ENCODE peak calls at places on chromosome 12, in eight cellular contexts. One of them, this sample, is unnamed.

GRCh38 chr12:69758105-69758504 is 19.4 kb downstream of the RAB3IP start:
- DNase-seq in RWPE1: no peak
- DNase-seq in astrocyte: no peak
- DNase-seq in ELR: no peak
- DNase-seq in cardiac muscle cell: no peak
- DNase-seq in T-cell: no peak
- DNase-seq in SHP77: no peak
- DNase-seq in activated CD4-positive, CD25-positive, alpha-beta regulatory T cell treated with anti-CD3 and anti-CD28 coated beads, Interleukin-2, amount 50 U/mL, for 16 hours: no peak
- DNase-seq in this sample: no peak

GRCh38 chr12:80374615-80375014 is 69.4 kb upstream of the PTPRQ start:
- DNase-seq in T-cell: no peak
- DNase-seq in SHP77: no peak
- DNase-seq in cardiac muscle cell: no peak
- DNase-seq in ELR: no peak
- DNase-seq in RWPE1: no peak
- DNase-seq in activated CD4-positive, CD25-positive, alpha-beta regulatory T cell treated with anti-CD3 and anti-CD28 coated beads, Interleukin-2, amount 50 U/mL, for 16 hours: no peak
- DNase-seq in astrocyte: no peak
- DNase-seq in this sample: no peak

GRCh38 chr12:106953352-106954260 is 2.1 kb upstream of the TMEM263 start:
- DNase-seq in activated CD4-positive, CD25-positive, alpha-beta regulatory T cell treated with anti-CD3 and anti-CD28 coated beads, Interleukin-2, amount 50 U/mL, for 16 hours: no peak
- DNase-seq in ELR: peak
- DNase-seq in RWPE1: no peak
- DNase-seq in cardiac muscle cell: no peak
- DNase-seq in SHP77: no peak
- DNase-seq in T-cell: no peak
- DNase-seq in astrocyte: peak
- DNase-seq in this sample: no peak

GRCh38 chr12:54591001-54591591 is 2.6 kb upstream of the PPP1R1A start:
- DNase-seq in cardiac muscle cell: peak
- DNase-seq in RWPE1: no peak
- DNase-seq in activated CD4-positive, CD25-positive, alpha-beta regulatory T cell treated with anti-CD3 and anti-CD28 coated beads, Interleukin-2, amount 50 U/mL, for 16 hours: no peak
- DNase-seq in ELR: no peak
- DNase-seq in T-cell: no peak
- DNase-seq in SHP77: no peak
- DNase-seq in astrocyte: no peak
- DNase-seq in this sample: no peak

GRCh38 chr12:2239376-2240010 is 186.7 kb downstream of the CACNA1C start:
- DNase-seq in cardiac muscle cell: no peak
- DNase-seq in RWPE1: no peak
- DNase-seq in astrocyte: no peak
- DNase-seq in T-cell: no peak
- DNase-seq in activated CD4-positive, CD25-positive, alpha-beta regulatory T cell treated with anti-CD3 and anti-CD28 coated beads, Interleukin-2, amount 50 U/mL, for 16 hours: no peak
- DNase-seq in ELR: no peak
- DNase-seq in SHP77: no peak
- DNase-seq in this sample: no peak

GRCh38 chr12:128567730-128568129 is 256.0 kb downstream of the SLC15A4 start:
- DNase-seq in SHP77: no peak
- DNase-seq in astrocyte: no peak
- DNase-seq in activated CD4-positive, CD25-positive, alpha-beta regulatory T cell treated with anti-CD3 and anti-CD28 coated beads, Interleukin-2, amount 50 U/mL, for 16 hours: no peak
- DNase-seq in RWPE1: no peak
- DNase-seq in ELR: no peak
- DNase-seq in T-cell: no peak
- DNase-seq in cardiac muscle cell: no peak
- DNase-seq in this sample: no peak

GRCh38 chr12:42732908-42733411 is 143.4 kb upstream of the PRICKLE1 start:
- DNase-seq in SHP77: no peak
- DNase-seq in astrocyte: peak
- DNase-seq in T-cell: no peak
- DNase-seq in activated CD4-positive, CD25-positive, alpha-beta regulatory T cell treated with anti-CD3 and anti-CD28 coated beads, Interleukin-2, amount 50 U/mL, for 16 hours: no peak
- DNase-seq in ELR: peak
- DNase-seq in cardiac muscle cell: no peak
- DNase-seq in RWPE1: no peak
- DNase-seq in this sample: no peak

GRCh38 chr12:76010732-76011458 is 20.7 kb downstream of the PHLDA1 start:
- DNase-seq in SHP77: no peak
- DNase-seq in ELR: no peak
- DNase-seq in activated CD4-positive, CD25-positive, alpha-beta regulatory T cell treated with anti-CD3 and anti-CD28 coated beads, Interleukin-2, amount 50 U/mL, for 16 hours: no peak
- DNase-seq in RWPE1: no peak
- DNase-seq in astrocyte: peak
- DNase-seq in cardiac muscle cell: no peak
- DNase-seq in T-cell: no peak
- DNase-seq in this sample: no peak

GRCh38 chr12:132766380-132767085 is 4.9 kb upstream of the ANKLE2 start:
- DNase-seq in SHP77: no peak
- DNase-seq in RWPE1: no peak
- DNase-seq in cardiac muscle cell: peak
- DNase-seq in ELR: no peak
- DNase-seq in activated CD4-positive, CD25-positive, alpha-beta regulatory T cell treated with anti-CD3 and anti-CD28 coated beads, Interleukin-2, amount 50 U/mL, for 16 hours: no peak
- DNase-seq in astrocyte: peak
- DNase-seq in T-cell: no peak
- DNase-seq in this sample: no peak

GRCh38 chr12:105555556-105555973 is 225.1 kb downstream of the C12orf75 start:
- DNase-seq in T-cell: no peak
- DNase-seq in activated CD4-positive, CD25-positive, alpha-beta regulatory T cell treated with anti-CD3 and anti-CD28 coated beads, Interleukin-2, amount 50 U/mL, for 16 hours: no peak
- DNase-seq in ELR: no peak
- DNase-seq in RWPE1: no peak
- DNase-seq in SHP77: peak
- DNase-seq in cardiac muscle cell: no peak
- DNase-seq in astrocyte: no peak
- DNase-seq in this sample: no peak

GRCh38 chr12:1915082-1915968 is 3.1 kb downstream of the CACNA2D4 start:
- DNase-seq in cardiac muscle cell: no peak
- DNase-seq in activated CD4-positive, CD25-positive, alpha-beta regulatory T cell treated with anti-CD3 and anti-CD28 coated beads, Interleukin-2, amount 50 U/mL, for 16 hours: no peak
- DNase-seq in astrocyte: no peak
- DNase-seq in RWPE1: no peak
- DNase-seq in T-cell: peak
- DNase-seq in SHP77: no peak
- DNase-seq in ELR: no peak
- DNase-seq in this sample: peak

GRCh38 chr12:100186071-100186470 is 14.5 kb upstream of the ACTR6 start:
- DNase-seq in SHP77: no peak
- DNase-seq in RWPE1: no peak
- DNase-seq in cardiac muscle cell: no peak
- DNase-seq in astrocyte: no peak
- DNase-seq in activated CD4-positive, CD25-positive, alpha-beta regulatory T cell treated with anti-CD3 and anti-CD28 coated beads, Interleukin-2, amount 50 U/mL, for 16 hours: no peak
- DNase-seq in T-cell: no peak
- DNase-seq in ELR: no peak
- DNase-seq in this sample: no peak

GRCh38 chr12:52552681-52553195 is at the start of gene KRT71:
- DNase-seq in T-cell: no peak
- DNase-seq in cardiac muscle cell: no peak
- DNase-seq in SHP77: no peak
- DNase-seq in activated CD4-positive, CD25-positive, alpha-beta regulatory T cell treated with anti-CD3 and anti-CD28 coated beads, Interleukin-2, amount 50 U/mL, for 16 hours: no peak
- DNase-seq in astrocyte: no peak
- DNase-seq in ELR: no peak
- DNase-seq in RWPE1: no peak
- DNase-seq in this sample: no peak

GRCh38 chr12:53532524-53533445 is 25.5 kb upstream of the NPFF start:
- DNase-seq in cardiac muscle cell: no peak
- DNase-seq in ELR: no peak
- DNase-seq in T-cell: no peak
- DNase-seq in astrocyte: no peak
- DNase-seq in RWPE1: no peak
- DNase-seq in activated CD4-positive, CD25-positive, alpha-beta regulatory T cell treated with anti-CD3 and anti-CD28 coated beads, Interleukin-2, amount 50 U/mL, for 16 hours: no peak
- DNase-seq in SHP77: no peak
- DNase-seq in this sample: no peak

GRCh38 chr12:13093191-13093849 is 10.1 kb downstream of the GSG1 start:
- DNase-seq in T-cell: no peak
- DNase-seq in astrocyte: peak
- DNase-seq in activated CD4-positive, CD25-positive, alpha-beta regulatory T cell treated with anti-CD3 and anti-CD28 coated beads, Interleukin-2, amount 50 U/mL, for 16 hours: no peak
- DNase-seq in SHP77: no peak
- DNase-seq in cardiac muscle cell: no peak
- DNase-seq in RWPE1: no peak
- DNase-seq in ELR: peak
- DNase-seq in this sample: no peak

GRCh38 chr12:47773858-47774580 is 981 bp downstream of the SLC48A1 start:
- DNase-seq in astrocyte: no peak
- DNase-seq in ELR: no peak
- DNase-seq in SHP77: no peak
- DNase-seq in RWPE1: no peak
- DNase-seq in activated CD4-positive, CD25-positive, alpha-beta regulatory T cell treated with anti-CD3 and anti-CD28 coated beads, Interleukin-2, amount 50 U/mL, for 16 hours: no peak
- DNase-seq in cardiac muscle cell: no peak
- DNase-seq in T-cell: no peak
- DNase-seq in this sample: no peak

GRCh38 chr12:107845980-107846659 is 71.6 kb downstream of the ASCL4 start:
- DNase-seq in T-cell: no peak
- DNase-seq in activated CD4-positive, CD25-positive, alpha-beta regulatory T cell treated with anti-CD3 and anti-CD28 coated beads, Interleukin-2, amount 50 U/mL, for 16 hours: no peak
- DNase-seq in ELR: peak
- DNase-seq in cardiac muscle cell: no peak
- DNase-seq in RWPE1: peak
- DNase-seq in SHP77: no peak
- DNase-seq in astrocyte: no peak
- DNase-seq in this sample: no peak

GRCh38 chr12:106645074-106645421 is 62.2 kb downstream of the RFX4 start:
- DNase-seq in activated CD4-positive, CD25-positive, alpha-beta regulatory T cell treated with anti-CD3 and anti-CD28 coated beads, Interleukin-2, amount 50 U/mL, for 16 hours: no peak
- DNase-seq in ELR: no peak
- DNase-seq in SHP77: peak
- DNase-seq in RWPE1: no peak
- DNase-seq in astrocyte: peak
- DNase-seq in cardiac muscle cell: no peak
- DNase-seq in T-cell: no peak
- DNase-seq in this sample: no peak

GRCh38 chr12:90301095-90301494 is 592.5 kb upstream of the ATP2B1 start:
- DNase-seq in T-cell: no peak
- DNase-seq in astrocyte: no peak
- DNase-seq in activated CD4-positive, CD25-positive, alpha-beta regulatory T cell treated with anti-CD3 and anti-CD28 coated beads, Interleukin-2, amount 50 U/mL, for 16 hours: no peak
- DNase-seq in RWPE1: no peak
- DNase-seq in cardiac muscle cell: no peak
- DNase-seq in SHP77: no peak
- DNase-seq in ELR: no peak
- DNase-seq in this sample: no peak

GRCh38 chr12:3076730-3077571 is at the start of gene TSPAN9:
- DNase-seq in SHP77: no peak
- DNase-seq in RWPE1: peak
- DNase-seq in ELR: peak
- DNase-seq in cardiac muscle cell: peak
- DNase-seq in astrocyte: peak
- DNase-seq in activated CD4-positive, CD25-positive, alpha-beta regulatory T cell treated with anti-CD3 and anti-CD28 coated beads, Interleukin-2, amount 50 U/mL, for 16 hours: peak
- DNase-seq in T-cell: peak
- DNase-seq in this sample: peak

GRCh38 chr12:104337030-104337558 is 33.6 kb downstream of the EID3 start:
- DNase-seq in cardiac muscle cell: no peak
- DNase-seq in activated CD4-positive, CD25-positive, alpha-beta regulatory T cell treated with anti-CD3 and anti-CD28 coated beads, Interleukin-2, amount 50 U/mL, for 16 hours: no peak
- DNase-seq in ELR: no peak
- DNase-seq in RWPE1: no peak
- DNase-seq in SHP77: no peak
- DNase-seq in T-cell: no peak
- DNase-seq in astrocyte: no peak
- DNase-seq in this sample: no peak

GRCh38 chr12:40970320-40970907 is 217.7 kb upstream of the PDZRN4 start:
- DNase-seq in cardiac muscle cell: no peak
- DNase-seq in ELR: peak
- DNase-seq in activated CD4-positive, CD25-positive, alpha-beta regulatory T cell treated with anti-CD3 and anti-CD28 coated beads, Interleukin-2, amount 50 U/mL, for 16 hours: no peak
- DNase-seq in T-cell: no peak
- DNase-seq in astrocyte: no peak
- DNase-seq in SHP77: no peak
- DNase-seq in RWPE1: no peak
- DNase-seq in this sample: no peak

GRCh38 chr12:116880817-116881324 is 370 bp downstream of the HRK start:
- DNase-seq in SHP77: peak
- DNase-seq in astrocyte: peak
- DNase-seq in activated CD4-positive, CD25-positive, alpha-beta regulatory T cell treated with anti-CD3 and anti-CD28 coated beads, Interleukin-2, amount 50 U/mL, for 16 hours: no peak
- DNase-seq in ELR: peak
- DNase-seq in cardiac muscle cell: peak
- DNase-seq in RWPE1: no peak
- DNase-seq in T-cell: no peak
- DNase-seq in this sample: no peak

GRCh38 chr12:12508612-12509011 is 54.1 kb downstream of the DUSP16 start:
- DNase-seq in SHP77: no peak
- DNase-seq in activated CD4-positive, CD25-positive, alpha-beta regulatory T cell treated with anti-CD3 and anti-CD28 coated beads, Interleukin-2, amount 50 U/mL, for 16 hours: no peak
- DNase-seq in RWPE1: no peak
- DNase-seq in cardiac muscle cell: no peak
- DNase-seq in ELR: peak
- DNase-seq in astrocyte: no peak
- DNase-seq in T-cell: no peak
- DNase-seq in this sample: no peak

GRCh38 chr12:46269429-46270241 is 792 bp upstream of the SLC38A1 start:
- DNase-seq in astrocyte: peak
- DNase-seq in SHP77: peak
- DNase-seq in activated CD4-positive, CD25-positive, alpha-beta regulatory T cell treated with anti-CD3 and anti-CD28 coated beads, Interleukin-2, amount 50 U/mL, for 16 hours: peak
- DNase-seq in T-cell: peak
- DNase-seq in ELR: peak
- DNase-seq in RWPE1: peak
- DNase-seq in cardiac muscle cell: peak
- DNase-seq in this sample: peak

GRCh38 chr12:68612675-68613074 is 2.0 kb downstream of the RAP1B start:
- DNase-seq in astrocyte: no peak
- DNase-seq in SHP77: no peak
- DNase-seq in ELR: no peak
- DNase-seq in RWPE1: no peak
- DNase-seq in T-cell: no peak
- DNase-seq in activated CD4-positive, CD25-positive, alpha-beta regulatory T cell treated with anti-CD3 and anti-CD28 coated beads, Interleukin-2, amount 50 U/mL, for 16 hours: no peak
- DNase-seq in cardiac muscle cell: no peak
- DNase-seq in this sample: no peak